ENCODE peak calls at places on chromosomes 6 and 20, in six cellular contexts. U, S, G, J, V and C are unnamed samples.

GRCh38 chr6:163331245-163331644 is 83.3 kb upstream of the QKI start:
- DNase-seq in U (no peak), S (no peak), G (no peak), J (no peak), V (no peak), C (no peak)

GRCh38 chr20:64049060-64049886 is at the start of gene SOX18:
- DNase-seq in U (no peak), S (no peak), G (peak; percentile 90), J (peak; percentile 76), V (no peak), C (peak; percentile 50)

GRCh38 chr6:37557645-37558114 is 58.0 kb upstream of the CCDC167 start:
- DNase-seq in U (no peak), S (no peak), G (no peak), J (no peak), V (no peak), C (no peak)

GRCh38 chr6:69063401-69063800 is 428.3 kb downstream of the ADGRB3 start:
- DNase-seq in U (no peak), S (no peak), G (no peak), J (no peak), V (no peak), C (no peak)

GRCh38 chr6:170116643-170117042 is 174.2 kb downstream of the DLL1 start:
- DNase-seq in U (no peak), S (no peak), G (no peak), J (no peak), V (no peak), C (no peak)

GRCh38 chr6:121260651-121261102 is 73.6 kb downstream of the TBC1D32 start:
- DNase-seq in U (no peak), S (no peak), G (no peak), J (no peak), V (no peak), C (no peak)

GRCh38 chr6:46876126-46876525 is 45.6 kb downstream of the ADGRF5 start:
- DNase-seq in U (no peak), S (peak; percentile 28), G (no peak), J (peak; percentile 73), V (peak; percentile 12), C (no peak)

GRCh38 chr6:133317704-133318103 is 76.5 kb downstream of the EYA4 start:
- DNase-seq in U (no peak), S (no peak), G (no peak), J (no peak), V (no peak), C (no peak)

GRCh38 chr6:35717449-35718353 is 19.1 kb upstream of the ARMC12 start:
- DNase-seq in U (no peak), S (no peak), G (peak; percentile 11), J (peak; percentile 35), V (no peak), C (no peak)

GRCh38 chr6:35718911-35719381 is 17.9 kb upstream of the ARMC12 start:
- DNase-seq in U (no peak), S (no peak), G (peak; percentile 34), J (no peak), V (no peak), C (no peak)

GRCh38 chr6:35719407-35719829 is 17.4 kb upstream of the ARMC12 start:
- DNase-seq in U (no peak), S (no peak), G (no peak), J (no peak), V (no peak), C (no peak)

GRCh38 chr6:35716798-35717197 is 20.0 kb upstream of the ARMC12 start:
- DNase-seq in U (no peak), S (no peak), G (peak; percentile 9), J (peak; percentile 33), V (no peak), C (no peak)

GRCh38 chr6:35718354-35718695 is 18.5 kb upstream of the ARMC12 start:
- DNase-seq in U (no peak), S (no peak), G (peak; percentile 9), J (peak; percentile 63), V (no peak), C (no peak)
- H3K27ac ChIP-seq in U (no peak overlapping the region), S (no peak overlapping the region), G (no peak overlapping the region), J (peak overlapping the region; percentile 82), V (no peak overlapping the region), C (peak overlapping the region; percentile 73)

DNA sequence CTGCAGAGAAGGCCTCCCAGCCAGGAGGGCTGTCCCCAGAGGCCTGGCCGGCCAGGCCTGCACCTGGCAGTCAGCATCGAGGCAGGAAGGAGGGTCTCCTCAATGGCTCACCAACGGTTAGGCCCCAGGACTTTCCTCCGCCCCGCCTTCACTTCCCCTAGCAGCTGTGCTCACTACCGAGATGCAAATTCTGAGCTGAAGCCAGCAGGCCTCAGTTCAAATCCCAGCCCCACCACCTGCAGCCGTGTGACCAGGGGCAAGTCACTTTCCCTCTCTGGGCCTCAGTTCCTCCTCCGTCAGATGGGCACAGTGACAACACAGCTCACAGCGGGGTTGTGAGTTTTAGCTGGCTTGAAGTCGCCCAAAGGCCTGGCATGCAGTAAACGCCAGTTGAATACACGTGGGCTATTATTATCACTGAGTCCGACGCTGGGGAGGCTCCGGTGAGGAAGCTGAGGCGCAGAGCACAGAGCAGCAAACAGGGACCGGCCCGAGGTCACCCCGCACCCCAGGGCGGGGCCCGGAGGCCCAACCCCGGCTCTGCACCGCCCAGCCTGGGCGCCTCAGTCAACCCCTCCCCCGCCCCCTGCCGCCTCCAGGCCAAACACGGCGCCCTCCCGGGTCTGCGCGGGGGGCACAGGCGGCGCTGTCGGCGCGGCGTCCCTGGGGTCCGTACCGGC is 717 bp downstream of the E2F1 start:
- DNase-seq in U (peak; percentile 71), S (no peak), G (peak; percentile 89), J (peak; percentile 64), V (no peak), C (peak; percentile 82)
- TF ChIP-seq REST in U (no peak), S (no peak), G (no peak), J (no peak), V (no peak), C (no peak)

DNA sequence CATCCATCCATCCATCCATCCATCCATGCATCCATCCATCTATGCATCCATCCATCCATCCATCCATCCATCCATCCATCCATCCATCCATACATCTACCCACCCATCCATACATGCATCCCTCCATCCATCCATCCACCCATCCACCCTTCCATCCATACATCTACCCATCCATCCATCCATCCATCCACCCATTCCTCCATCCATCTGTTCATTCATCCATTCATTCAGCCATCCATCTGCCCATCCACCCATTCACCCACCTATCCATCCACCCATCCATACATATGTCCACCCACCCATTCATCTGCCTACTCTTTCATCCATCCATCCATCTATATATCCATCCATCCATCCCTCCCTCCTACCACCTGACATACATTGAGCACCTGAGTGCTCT is 70.7 kb upstream of the NNAT start:
- DNase-seq in U (no peak), S (no peak), G (no peak), J (no peak), V (no peak), C (no peak)
- H3K27me3 ChIP-seq in U (peaks cover 30% of the 10 kb centered on the region), S (peaks cover 43% of the 10 kb centered on the region), G (no peaks in the 10 kb centered on the region), J (no peaks in the 10 kb centered on the region), V (peaks cover 10% of the 10 kb centered on the region), C (no peaks in the 10 kb centered on the region)

DNA sequence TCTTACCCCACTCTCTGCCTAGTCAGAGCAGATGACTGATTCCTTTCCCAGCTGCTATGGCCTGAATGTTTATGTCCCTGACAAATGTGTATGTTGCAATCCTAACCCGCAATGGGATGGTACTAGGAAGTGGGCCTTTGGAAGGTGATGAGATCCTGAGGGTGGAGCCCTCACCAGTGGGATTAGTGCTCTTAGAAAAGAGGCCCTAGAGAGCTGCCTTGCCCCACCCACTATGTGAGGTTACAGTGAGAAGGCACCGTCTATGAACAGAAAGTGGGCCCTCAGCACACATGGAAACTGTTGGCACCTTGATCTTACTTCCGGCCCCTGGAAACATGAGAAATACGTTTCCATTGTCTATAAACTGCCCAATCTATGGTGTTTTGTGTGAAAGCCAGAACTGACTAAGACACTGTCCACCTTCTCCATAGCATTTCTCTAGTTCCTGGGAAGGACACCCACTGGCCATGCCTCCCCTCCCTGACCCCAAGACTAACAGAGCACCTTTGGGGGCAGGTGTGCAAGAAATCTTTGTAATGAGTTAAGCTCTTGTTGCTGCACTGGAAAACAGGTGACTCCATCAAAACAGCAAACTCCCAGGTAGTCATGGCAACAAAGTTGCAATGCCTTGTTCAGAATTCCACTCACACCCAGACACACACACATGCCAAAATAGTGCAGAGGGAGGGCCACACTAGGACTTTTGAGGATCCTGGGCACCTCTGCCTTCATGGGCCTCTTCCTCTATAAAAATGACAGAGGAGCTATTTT is 16.2 kb downstream of the GABRR2 start:
- DNase-seq in U (peak; percentile 51), S (peak; percentile 58), G (no peak), J (no peak), V (no peak), C (peak; percentile 86)
- H3K27ac ChIP-seq in U (no peak overlapping the region), S (peak overlapping the region; percentile 28), G (no peak overlapping the region), J (no peak overlapping the region), V (peak overlapping the region; percentile 73), C (no peak overlapping the region)

DNA sequence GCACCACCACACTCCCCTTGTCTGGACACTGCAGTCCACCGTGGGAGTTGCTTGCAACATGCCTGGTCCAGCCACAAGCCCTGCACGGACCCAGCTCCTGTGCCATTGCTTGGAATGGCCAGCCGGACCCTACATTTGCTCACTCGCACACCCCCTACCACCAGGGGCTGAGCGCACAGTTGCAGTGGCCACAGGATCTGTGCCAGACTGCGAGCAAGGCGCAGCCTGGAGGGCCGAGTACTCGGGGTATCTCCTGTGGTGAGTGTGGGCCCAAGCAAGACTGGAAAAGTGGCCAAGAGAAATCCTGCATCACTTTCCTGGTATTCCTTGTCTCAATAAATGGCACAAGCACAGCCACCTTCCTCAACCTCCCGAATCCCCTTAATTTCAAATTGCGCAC is 85.4 kb upstream of the SAMD5 start:
- DNase-seq in U (no peak), S (no peak), G (no peak), J (no peak), V (no peak), C (no peak)
- TF ChIP-seq REST in U (no peak), S (no peak), G (no peak), J (no peak), V (no peak), C (no peak)